ENCODE peak calls at places on chromosome 11, in nine cellular contexts. D is AG04450, N is fibroblast of pulmonary artery, Z is heart right ventricle, R is psoas muscle, A is small intestine, K is gastrocnemius medialis, Y is transverse colon, S is fibroblast of the aortic adventitia. P is an unnamed sample.
A peak's percentile ranks its signal among the peaks of the same experiment; 100 is the strongest.

GRCh38 chr11:15101072-15101701 is 13.5 kb upstream of the INSC start:
- DNase-seq in S (peak; percentile 81), N (peak; percentile 81), R (peak; percentile 68), K (peak; percentile 31), A (peak; percentile 56), D (peak; percentile 51), Y (peak; percentile 73), Z (peak; percentile 41), P (peak; percentile 69)

GRCh38 chr11:67261942-67262681 is 4.2 kb upstream of the GRK2 start:
- DNase-seq in S (no peak), K (no peak), Y (peak; percentile 11), D (no peak), A (no peak), R (no peak), Z (no peak), N (no peak), P (no peak)

GRCh38 chr11:111523343-111523742 is 8.8 kb downstream of the HOATZ start:
- DNase-seq in Y (no peak), Z (no peak), S (no peak), K (no peak), R (no peak), D (no peak), N (no peak), A (no peak), P (no peak)

GRCh38 chr11:11311169-11311568 is 41.9 kb downstream of the CSNK2A3 start:
- DNase-seq in R (no peak), A (no peak), D (no peak), S (no peak), Y (no peak), Z (no peak), K (no peak), N (no peak), P (no peak)

GRCh38 chr11:13169709-13170108 is 107.9 kb upstream of the BMAL1 start:
- DNase-seq in N (peak; percentile 94), S (peak; percentile 95), Y (no peak), Z (no peak), R (no peak), D (peak; percentile 81), K (no peak), A (no peak), P (no peak)

GRCh38 chr11:64880240-64881001 is 2.0 kb upstream of the EHD1 start:
- DNase-seq in N (no peak), A (peak; percentile 59), Y (no peak), Z (no peak), D (no peak), K (no peak), R (peak; percentile 75), S (no peak), P (peak; percentile 74)

GRCh38 chr11:13836666-13837065 is 125.9 kb upstream of the SPON1 start:
- DNase-seq in S (no peak), D (no peak), K (no peak), N (no peak), Y (no peak), A (no peak), Z (no peak), R (no peak), P (no peak)

GRCh38 chr11:85821636-85822035 is 10.7 kb upstream of the SYTL2 start:
- DNase-seq in Z (no peak), A (no peak), D (no peak), Y (peak; percentile 45), S (peak; percentile 41), N (peak; percentile 9), K (no peak), R (no peak), P (no peak)

GRCh38 chr11:75241036-75241905 is 697 bp downstream of the TPBGL start:
- DNase-seq in A (peak; percentile 79), K (peak; percentile 23), N (peak; percentile 85), R (peak; percentile 91), D (peak; percentile 34), Z (peak; percentile 78), Y (peak; percentile 87), S (peak; percentile 76), P (peak; percentile 74)

DNA sequence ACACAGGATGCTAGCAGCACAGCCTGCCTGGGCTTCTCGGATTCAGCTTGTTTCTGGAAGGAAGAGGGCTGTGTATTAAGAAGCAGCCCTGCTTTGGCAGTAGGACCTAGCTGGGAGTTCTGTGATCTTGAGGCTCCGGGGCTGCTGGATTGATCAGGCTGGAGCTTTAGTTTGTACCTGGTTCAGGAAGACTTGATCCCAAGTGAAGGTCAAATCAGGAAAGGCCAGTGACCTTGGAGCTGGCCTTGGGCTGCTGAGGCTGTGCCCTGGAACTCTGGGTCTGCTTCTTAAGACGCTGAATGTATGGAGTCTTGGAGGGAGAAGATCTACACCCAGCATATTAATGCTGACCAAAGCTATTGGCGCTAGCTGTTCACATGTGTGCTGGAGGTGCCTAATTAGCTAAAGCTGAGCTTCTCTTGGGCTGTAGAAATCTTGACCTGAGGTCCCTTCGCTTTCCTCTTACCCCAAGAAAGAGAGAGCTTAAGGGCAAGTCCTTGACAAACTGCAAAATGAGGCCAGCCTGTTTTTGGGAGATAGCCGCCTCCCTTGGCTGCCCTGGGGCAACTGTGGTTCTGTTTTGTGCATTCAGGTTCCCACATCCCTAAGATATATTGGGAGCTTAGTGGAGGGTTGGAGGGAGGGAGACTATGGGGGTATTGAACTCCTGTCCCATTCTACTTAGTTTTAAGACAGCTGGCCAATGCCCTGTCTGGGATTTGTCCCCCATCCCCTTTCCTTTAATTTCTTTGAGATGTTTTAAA is 135.9 kb downstream of the DBX1 start:
- DNase-seq in Z (no peak), Y (no peak), A (no peak), N (no peak), D (no peak), K (no peak), S (no peak), R (no peak), P (no peak)
- H3K4me3 ChIP-seq in Z (no peak overlapping the region), Y (no peak overlapping the region), A (no peak overlapping the region), N (no peak overlapping the region), D (no peak overlapping the region), K (no peak overlapping the region), S (no peak overlapping the region), R (no peak overlapping the region), P (no peak overlapping the region)

GRCh38 chr11:30017467-30017895 is 651 bp upstream of the KCNA4 start:
- DNase-seq in Z (no peak), D (no peak), R (no peak), A (no peak), N (no peak), Y (no peak), K (no peak), S (no peak), P (no peak)
- H3K4me3 ChIP-seq in Z (peak overlapping the region; percentile 44), D (no peak overlapping the region), R (no peak overlapping the region), A (no peak overlapping the region), N (peak overlapping the region; percentile 52), Y (no peak overlapping the region), K (peak overlapping the region; percentile 43), S (no peak overlapping the region), P (peak overlapping the region; percentile 58)

GRCh38 chr11:72466410-72466809 is 32.1 kb upstream of the CLPB start:
- DNase-seq in D (no peak), Z (no peak), N (no peak), K (no peak), A (no peak), R (no peak), S (no peak), Y (no peak), P (no peak)

GRCh38 chr11:72475359-72475758 is 41.0 kb upstream of the CLPB start:
- DNase-seq in N (no peak), R (no peak), S (no peak), Y (no peak), D (no peak), A (no peak), K (no peak), Z (no peak), P (no peak)

GRCh38 chr11:72470386-72470785 is 36.1 kb upstream of the CLPB start:
- DNase-seq in S (no peak), Z (no peak), Y (no peak), R (no peak), D (no peak), N (no peak), K (no peak), A (no peak), P (no peak)

DNA sequence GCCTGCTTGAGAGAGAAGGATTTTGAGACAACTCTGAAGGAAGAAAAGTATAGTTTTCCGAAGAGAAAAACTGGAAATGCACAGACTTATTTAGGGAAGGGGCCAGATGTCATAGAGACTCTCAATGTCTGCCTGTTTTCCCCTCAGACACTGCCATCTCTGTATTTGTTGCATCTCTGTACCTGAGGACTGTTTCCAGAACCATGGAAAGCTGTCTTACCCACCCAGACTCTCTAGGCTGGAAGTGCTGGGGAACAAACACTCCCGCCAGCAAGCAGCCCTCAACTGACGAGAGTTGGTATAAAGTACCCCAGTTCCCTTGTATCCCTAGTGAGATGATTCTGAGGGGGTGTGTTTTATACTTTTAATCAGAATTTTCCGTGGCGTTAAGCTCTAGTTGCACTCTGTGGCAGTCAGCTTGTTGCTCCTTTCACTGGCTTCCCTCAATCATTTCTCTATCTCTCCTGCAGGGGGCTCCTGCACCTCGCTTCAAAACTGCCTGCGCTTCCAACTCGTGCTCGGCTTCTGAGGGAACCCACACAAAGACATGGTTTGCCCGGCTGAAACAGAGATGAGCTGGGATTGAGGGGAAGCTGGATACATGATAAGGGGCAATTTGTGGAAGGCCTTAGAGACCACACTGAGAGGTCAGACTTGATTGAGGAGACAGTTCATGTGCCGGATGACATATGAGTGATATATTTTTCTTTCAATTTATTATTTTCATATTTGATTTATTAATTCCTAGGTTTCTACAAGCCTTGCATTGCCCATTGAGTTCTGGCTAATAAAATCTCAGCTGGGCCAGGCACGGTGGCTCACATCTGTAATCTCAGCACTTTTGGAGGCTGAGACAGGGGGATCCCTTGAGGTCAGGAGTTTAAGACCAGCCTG is 36.9 kb upstream of the CLPB start:
- DNase-seq in K (peak; percentile 21), S (peak; percentile 78), R (peak; percentile 71), Z (peak; percentile 59), N (peak; percentile 78), Y (peak; percentile 61), D (peak; percentile 32), A (peak; percentile 76), P (peak; percentile 79)
- H3K4me3 ChIP-seq in K (peak overlapping the region; percentile 24), S (no peak overlapping the region), R (no peak overlapping the region), Z (no peak overlapping the region), N (no peak overlapping the region), Y (no peak overlapping the region), D (no peak overlapping the region), A (no peak overlapping the region), P (no peak overlapping the region)

GRCh38 chr11:124758355-124759267 is 3.5 kb downstream of the ESAM start:
- DNase-seq in Y (peak; percentile 91), N (peak; percentile 64), D (no peak), K (no peak), A (peak; percentile 85), R (peak; percentile 78), S (peak; percentile 52), Z (peak; percentile 70), P (no peak)
- H3K4me3 ChIP-seq in Y (peak overlapping the region; percentile 22), N (peak overlapping the region; percentile 34), D (peak overlapping the region; percentile 46), K (peak overlapping the region; percentile 67), A (peak overlapping the region; percentile 18), R (peak overlapping the region; percentile 74), S (peak overlapping the region; percentile 56), Z (peak overlapping the region; percentile 81), P (peak overlapping the region; percentile 65)

DNA sequence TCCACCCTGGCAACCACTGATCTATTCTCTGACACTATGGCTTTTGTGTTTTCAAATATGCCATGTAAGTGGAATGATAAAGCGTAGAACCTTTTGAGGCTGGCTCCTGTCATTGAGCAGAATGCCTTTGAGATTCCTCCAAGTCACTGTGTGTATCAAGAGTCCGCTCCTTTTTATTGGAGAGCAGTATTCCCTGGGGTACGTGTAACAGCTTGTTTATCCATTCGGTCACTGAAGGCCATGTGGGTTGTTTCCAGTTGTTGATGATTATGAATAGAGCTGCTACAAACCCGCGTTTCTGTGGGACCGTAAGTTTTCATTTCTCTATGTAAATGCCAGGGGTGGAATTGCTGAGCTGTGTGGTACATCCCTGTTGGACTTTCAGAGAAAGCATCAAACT is 10.3 kb downstream of the TP53I11 start:
- DNase-seq in K (no peak), D (no peak), R (no peak), Z (peak; percentile 69), Y (no peak), N (no peak), A (no peak), S (no peak), P (no peak)
- H3K4me3 ChIP-seq in K (no peak overlapping the region), D (no peak overlapping the region), R (no peak overlapping the region), Z (no peak overlapping the region), Y (no peak overlapping the region), N (no peak overlapping the region), A (no peak overlapping the region), S (no peak overlapping the region), P (no peak overlapping the region)

GRCh38 chr11:128349650-128350296 is 237.6 kb downstream of the ETS1 start:
- DNase-seq in Y (no peak), K (no peak), R (no peak), N (no peak), Z (no peak), D (no peak), S (no peak), A (no peak), P (no peak)
- H3K4me3 ChIP-seq in Y (no peak overlapping the region), K (no peak overlapping the region), R (no peak overlapping the region), N (no peak overlapping the region), Z (no peak overlapping the region), D (no peak overlapping the region), S (no peak overlapping the region), A (no peak overlapping the region), P (no peak overlapping the region)